ENCODE peak calls at places on chromosomes 1 and 21, in nine cellular contexts. Z is NCI-H1436 treated with DMSO at 0.1 percent for 48 hours; S is GM23338; G is cardiac muscle cell; O is CD4-positive, alpha-beta memory T cell; C is smooth muscle cell of the brain vasculature; A is germinal center; J is stimulated activated CD4-positive, alpha-beta T cell treated with anti-CD3 and anti-CD28 coated beads, Interleukin-1b, Interleukin-23, amount 100 ng/mL, for 24 hours; H is MCF 10A. T is an unnamed sample.

GRCh38 chr1:36771678-36772284 is 262.5 kb downstream of the GRIK3 start:
- DNase-seq in Z (peak; percentile 21), H (no peak), A (no peak), J (no peak), G (no peak), C (no peak), S (peak; percentile 54), O (no peak), T (no peak)

GRCh38 chr1:29437946-29438345 is 201.6 kb downstream of the PTPRU start:
- DNase-seq in G (no peak), O (no peak), Z (no peak), S (no peak), C (no peak), H (no peak), A (no peak), J (no peak), T (no peak)

GRCh38 chr1:94831636-94832035 is 11.5 kb downstream of the SLC44A3 start:
- DNase-seq in C (no peak), J (no peak), Z (no peak), S (no peak), A (no peak), H (no peak), O (no peak), G (no peak), T (no peak)

GRCh38 chr1:211900411-211900810 is 69.8 kb upstream of the LPGAT1 start:
- DNase-seq in J (no peak), Z (no peak), S (no peak), A (no peak), C (no peak), O (no peak), H (no peak), G (no peak), T (no peak)

GRCh38 chr1:110053557-110054428 is 16.7 kb downstream of the ALX3 start:
- DNase-seq in C (no peak), J (peak; percentile 54), G (peak; percentile 50), Z (no peak), H (peak; percentile 57), A (peak; percentile 67), S (peak; percentile 76), O (peak; percentile 36), T (peak; percentile 73)

GRCh38 chr1:31421404-31422040 is 8.5 kb downstream of the SERINC2 start:
- DNase-seq in S (peak; percentile 81), H (no peak), O (no peak), C (no peak), Z (no peak), G (peak; percentile 49), A (no peak), J (no peak), T (no peak)

GRCh38 chr1:5833911-5834310 is 158.3 kb downstream of the NPHP4 start:
- DNase-seq in H (no peak), J (no peak), O (no peak), G (no peak), Z (no peak), C (no peak), A (no peak), S (no peak), T (no peak)

GRCh38 chr21:26534517-26534916 is 38.6 kb downstream of the CYYR1 start:
- DNase-seq in Z (no peak), C (no peak), H (no peak), O (no peak), S (no peak), J (no peak), G (no peak), A (no peak), T (no peak)

GRCh38 chr1:235567812-235568444 is 63.7 kb upstream of the B3GALNT2 start:
- DNase-seq in A (no peak), Z (no peak), G (peak; percentile 25), C (no peak), O (no peak), J (no peak), H (no peak), S (no peak), T (no peak)

GRCh38 chr1:247054992-247055415 is 23.6 kb downstream of the ZNF670 start:
- DNase-seq in H (peak; percentile 69), S (no peak), O (no peak), J (no peak), G (peak; percentile 79), A (no peak), Z (no peak), C (no peak), T (no peak)

GRCh38 chr1:90407737-90408136 is 309.4 kb downstream of the BARHL2 start:
- DNase-seq in J (no peak), Z (no peak), S (no peak), H (no peak), G (no peak), A (no peak), C (no peak), O (no peak), T (no peak)

GRCh38 chr1:37919277-37919676 is 27.6 kb downstream of the INPP5B start:
- DNase-seq in A (no peak), S (peak; percentile 71), G (peak; percentile 20), O (no peak), J (no peak), C (no peak), H (peak; percentile 22), Z (no peak), T (no peak)

GRCh38 chr1:159212596-159212995 is 7.9 kb downstream of the ACKR1 start:
- DNase-seq in O (no peak), G (peak; percentile 41), J (no peak), S (no peak), A (no peak), C (no peak), H (peak; percentile 71), Z (no peak), T (no peak)